ENCODE peak calls at places on chromosomes 6 and 20, in nine cellular contexts. One of them, this sample, is unnamed. For H3K9me3, the result is how much of the 10 kb centered on the place peaks cover.

GRCh38 chr20:32336918-32337347 is 21.2 kb upstream of the ASXL1 start:
- DNase-seq in CD4-positive, CD25-positive, alpha-beta regulatory T cell: peak
- DNase-seq in Panc1: peak
- DNase-seq in right cardiac atrium: no peak
- DNase-seq in naive thymus-derived CD4-positive, alpha-beta T cell: peak
- DNase-seq in sigmoid colon: no peak
- DNase-seq in heart left ventricle: no peak
- DNase-seq in CD8-positive, alpha-beta T cell: no peak
- DNase-seq in SK-N-MC: no peak
- DNase-seq in this sample: no peak

GRCh38 chr6:106448000-106448426 is 87.5 kb downstream of the CRYBG1 start:
- DNase-seq in CD4-positive, CD25-positive, alpha-beta regulatory T cell: peak
- DNase-seq in Panc1: no peak
- DNase-seq in right cardiac atrium: peak
- DNase-seq in naive thymus-derived CD4-positive, alpha-beta T cell: peak
- DNase-seq in sigmoid colon: no peak
- DNase-seq in heart left ventricle: peak
- DNase-seq in CD8-positive, alpha-beta T cell: peak
- DNase-seq in SK-N-MC: no peak
- DNase-seq in this sample: no peak

GRCh38 chr6:130624046-130624445 is 203.2 kb upstream of the SMLR1 start:
- DNase-seq in CD4-positive, CD25-positive, alpha-beta regulatory T cell: peak
- DNase-seq in Panc1: no peak
- DNase-seq in right cardiac atrium: no peak
- DNase-seq in naive thymus-derived CD4-positive, alpha-beta T cell: no peak
- DNase-seq in sigmoid colon: no peak
- DNase-seq in heart left ventricle: no peak
- DNase-seq in CD8-positive, alpha-beta T cell: no peak
- DNase-seq in SK-N-MC: no peak
- DNase-seq in this sample: no peak

GRCh38 chr6:1170793-1171192 is 141.1 kb upstream of the FOXQ1 start:
- DNase-seq in CD4-positive, CD25-positive, alpha-beta regulatory T cell: no peak
- DNase-seq in Panc1: no peak
- DNase-seq in right cardiac atrium: no peak
- DNase-seq in naive thymus-derived CD4-positive, alpha-beta T cell: no peak
- DNase-seq in sigmoid colon: no peak
- DNase-seq in heart left ventricle: no peak
- DNase-seq in CD8-positive, alpha-beta T cell: no peak
- DNase-seq in SK-N-MC: no peak
- DNase-seq in this sample: no peak

GRCh38 chr20:2539341-2539740 is 3.0 kb downstream of the TMC2 start:
- DNase-seq in CD4-positive, CD25-positive, alpha-beta regulatory T cell: no peak
- DNase-seq in Panc1: no peak
- DNase-seq in right cardiac atrium: no peak
- DNase-seq in naive thymus-derived CD4-positive, alpha-beta T cell: no peak
- DNase-seq in sigmoid colon: no peak
- DNase-seq in heart left ventricle: no peak
- DNase-seq in CD8-positive, alpha-beta T cell: no peak
- DNase-seq in SK-N-MC: no peak
- DNase-seq in this sample: no peak

GRCh38 chr20:2840138-2840966 is at the start of the genes PCED1A and VPS16:
- DNase-seq in CD4-positive, CD25-positive, alpha-beta regulatory T cell: peak
- DNase-seq in Panc1: peak
- DNase-seq in right cardiac atrium: peak
- DNase-seq in naive thymus-derived CD4-positive, alpha-beta T cell: peak
- DNase-seq in sigmoid colon: peak
- DNase-seq in heart left ventricle: peak
- DNase-seq in CD8-positive, alpha-beta T cell: peak
- DNase-seq in SK-N-MC: no peak
- DNase-seq in this sample: peak

GRCh38 chr20:38143238-38143645 is 21.8 kb downstream of the TGM2 start:
- DNase-seq in CD4-positive, CD25-positive, alpha-beta regulatory T cell: no peak
- DNase-seq in Panc1: no peak
- DNase-seq in right cardiac atrium: peak
- DNase-seq in naive thymus-derived CD4-positive, alpha-beta T cell: no peak
- DNase-seq in sigmoid colon: no peak
- DNase-seq in heart left ventricle: no peak
- DNase-seq in CD8-positive, alpha-beta T cell: no peak
- DNase-seq in SK-N-MC: no peak
- DNase-seq in this sample: no peak

GRCh38 chr6:145892026-145892425 is 72.1 kb downstream of the SHPRH start:
- DNase-seq in CD4-positive, CD25-positive, alpha-beta regulatory T cell: no peak
- DNase-seq in Panc1: no peak
- DNase-seq in right cardiac atrium: no peak
- DNase-seq in naive thymus-derived CD4-positive, alpha-beta T cell: no peak
- DNase-seq in sigmoid colon: no peak
- DNase-seq in heart left ventricle: no peak
- DNase-seq in CD8-positive, alpha-beta T cell: no peak
- DNase-seq in SK-N-MC: no peak
- DNase-seq in this sample: no peak

GRCh38 chr6:133358598-133358997 is 117.4 kb downstream of the EYA4 start:
- DNase-seq in CD4-positive, CD25-positive, alpha-beta regulatory T cell: no peak
- DNase-seq in Panc1: no peak
- DNase-seq in right cardiac atrium: no peak
- DNase-seq in naive thymus-derived CD4-positive, alpha-beta T cell: no peak
- DNase-seq in sigmoid colon: no peak
- DNase-seq in heart left ventricle: no peak
- DNase-seq in CD8-positive, alpha-beta T cell: no peak
- DNase-seq in SK-N-MC: no peak
- DNase-seq in this sample: no peak

GRCh38 chr6:78101387-78101786 is 448.5 kb downstream of the MEI4 start:
- DNase-seq in CD4-positive, CD25-positive, alpha-beta regulatory T cell: no peak
- DNase-seq in Panc1: no peak
- DNase-seq in right cardiac atrium: no peak
- DNase-seq in naive thymus-derived CD4-positive, alpha-beta T cell: no peak
- DNase-seq in sigmoid colon: no peak
- DNase-seq in heart left ventricle: no peak
- DNase-seq in CD8-positive, alpha-beta T cell: no peak
- DNase-seq in SK-N-MC: no peak
- DNase-seq in this sample: no peak

GRCh38 chr20:3805594-3806264 is 9.6 kb downstream of the CDC25B start:
- DNase-seq in CD4-positive, CD25-positive, alpha-beta regulatory T cell: peak
- DNase-seq in Panc1: no peak
- DNase-seq in right cardiac atrium: no peak
- DNase-seq in naive thymus-derived CD4-positive, alpha-beta T cell: no peak
- DNase-seq in sigmoid colon: no peak
- DNase-seq in heart left ventricle: no peak
- DNase-seq in CD8-positive, alpha-beta T cell: no peak
- DNase-seq in SK-N-MC: no peak
- DNase-seq in this sample: no peak

GRCh38 chr20:63602321-63602720 is 24.6 kb downstream of the GMEB2 start:
- DNase-seq in CD4-positive, CD25-positive, alpha-beta regulatory T cell: no peak
- DNase-seq in Panc1: no peak
- DNase-seq in right cardiac atrium: no peak
- DNase-seq in naive thymus-derived CD4-positive, alpha-beta T cell: no peak
- DNase-seq in sigmoid colon: no peak
- DNase-seq in heart left ventricle: no peak
- DNase-seq in CD8-positive, alpha-beta T cell: no peak
- DNase-seq in SK-N-MC: no peak
- DNase-seq in this sample: no peak

GRCh38 chr6:27940766-27941165 is 16.3 kb upstream of the OR2B6 start:
- DNase-seq in CD4-positive, CD25-positive, alpha-beta regulatory T cell: no peak
- DNase-seq in Panc1: no peak
- DNase-seq in right cardiac atrium: no peak
- DNase-seq in naive thymus-derived CD4-positive, alpha-beta T cell: no peak
- DNase-seq in sigmoid colon: no peak
- DNase-seq in heart left ventricle: no peak
- DNase-seq in CD8-positive, alpha-beta T cell: no peak
- DNase-seq in SK-N-MC: no peak
- DNase-seq in this sample: no peak

GRCh38 chr6:74277749-74278148 is 581.7 kb downstream of the CD109 start:
- DNase-seq in CD4-positive, CD25-positive, alpha-beta regulatory T cell: no peak
- DNase-seq in Panc1: no peak
- DNase-seq in right cardiac atrium: no peak
- DNase-seq in naive thymus-derived CD4-positive, alpha-beta T cell: no peak
- DNase-seq in sigmoid colon: no peak
- DNase-seq in heart left ventricle: no peak
- DNase-seq in CD8-positive, alpha-beta T cell: no peak
- DNase-seq in SK-N-MC: no peak
- DNase-seq in this sample: no peak

GRCh38 chr6:43746613-43747101 is 23.4 kb upstream of the VEGFA start:
- DNase-seq in CD4-positive, CD25-positive, alpha-beta regulatory T cell: no peak
- DNase-seq in Panc1: no peak
- DNase-seq in right cardiac atrium: peak
- DNase-seq in naive thymus-derived CD4-positive, alpha-beta T cell: no peak
- DNase-seq in sigmoid colon: peak
- DNase-seq in heart left ventricle: no peak
- DNase-seq in CD8-positive, alpha-beta T cell: no peak
- DNase-seq in SK-N-MC: no peak
- DNase-seq in this sample: no peak

GRCh38 chr6:95431637-95432228 is 145.6 kb upstream of the MANEA start:
- DNase-seq in CD4-positive, CD25-positive, alpha-beta regulatory T cell: peak
- DNase-seq in Panc1: peak
- DNase-seq in right cardiac atrium: peak
- DNase-seq in naive thymus-derived CD4-positive, alpha-beta T cell: no peak
- DNase-seq in sigmoid colon: no peak
- DNase-seq in heart left ventricle: no peak
- DNase-seq in CD8-positive, alpha-beta T cell: peak
- DNase-seq in SK-N-MC: peak
- DNase-seq in this sample: no peak

GRCh38 chr6:2848851-2849250 is 7.2 kb upstream of the SERPINB1 start:
- DNase-seq in CD4-positive, CD25-positive, alpha-beta regulatory T cell: peak
- DNase-seq in Panc1: no peak
- DNase-seq in right cardiac atrium: no peak
- DNase-seq in naive thymus-derived CD4-positive, alpha-beta T cell: peak
- DNase-seq in sigmoid colon: no peak
- DNase-seq in heart left ventricle: no peak
- DNase-seq in CD8-positive, alpha-beta T cell: peak
- DNase-seq in SK-N-MC: no peak
- DNase-seq in this sample: peak

GRCh38 chr20:6769953-6770831 is 2.7 kb downstream of the BMP2 start:
- DNase-seq in CD4-positive, CD25-positive, alpha-beta regulatory T cell: no peak
- DNase-seq in Panc1: no peak
- DNase-seq in right cardiac atrium: peak
- DNase-seq in naive thymus-derived CD4-positive, alpha-beta T cell: no peak
- DNase-seq in sigmoid colon: peak
- DNase-seq in heart left ventricle: peak
- DNase-seq in CD8-positive, alpha-beta T cell: no peak
- DNase-seq in SK-N-MC: no peak
- DNase-seq in this sample: no peak

DNA sequence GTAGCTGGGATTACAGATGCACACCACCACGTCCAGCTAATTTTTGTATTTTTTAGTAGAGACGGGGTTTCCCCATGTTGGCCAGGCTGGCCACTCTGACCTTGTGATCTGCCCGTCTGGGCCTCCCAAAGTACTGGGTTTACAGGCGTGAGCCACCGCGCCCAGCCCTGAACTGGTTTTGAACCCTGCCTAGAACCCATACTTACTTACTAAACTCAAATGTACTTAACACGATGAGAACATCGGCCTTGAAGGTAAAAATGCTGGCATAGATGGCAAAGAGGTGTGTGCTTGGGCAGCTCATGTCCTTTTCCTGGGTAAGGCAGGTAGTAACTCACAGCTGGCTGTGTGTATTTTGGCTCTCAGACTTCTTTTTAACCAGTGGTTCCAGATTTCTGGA is 3.2 kb upstream of the ARMC12 start:
- DNase-seq in CD4-positive, CD25-positive, alpha-beta regulatory T cell: no peak
- DNase-seq in Panc1: no peak
- DNase-seq in right cardiac atrium: no peak
- DNase-seq in naive thymus-derived CD4-positive, alpha-beta T cell: no peak
- DNase-seq in sigmoid colon: no peak
- DNase-seq in heart left ventricle: no peak
- DNase-seq in CD8-positive, alpha-beta T cell: no peak
- DNase-seq in SK-N-MC: no peak
- DNase-seq in this sample: no peak
- H3K9me3 ChIP-seq in CD4-positive, CD25-positive, alpha-beta regulatory T cell: under half
- H3K9me3 ChIP-seq in Panc1: under half
- H3K9me3 ChIP-seq in right cardiac atrium: under half
- H3K9me3 ChIP-seq in naive thymus-derived CD4-positive, alpha-beta T cell: under half
- H3K9me3 ChIP-seq in sigmoid colon: under half
- H3K9me3 ChIP-seq in heart left ventricle: under half
- H3K9me3 ChIP-seq in CD8-positive, alpha-beta T cell: under half
- H3K9me3 ChIP-seq in SK-N-MC: under half
- H3K9me3 ChIP-seq in this sample: under half

DNA sequence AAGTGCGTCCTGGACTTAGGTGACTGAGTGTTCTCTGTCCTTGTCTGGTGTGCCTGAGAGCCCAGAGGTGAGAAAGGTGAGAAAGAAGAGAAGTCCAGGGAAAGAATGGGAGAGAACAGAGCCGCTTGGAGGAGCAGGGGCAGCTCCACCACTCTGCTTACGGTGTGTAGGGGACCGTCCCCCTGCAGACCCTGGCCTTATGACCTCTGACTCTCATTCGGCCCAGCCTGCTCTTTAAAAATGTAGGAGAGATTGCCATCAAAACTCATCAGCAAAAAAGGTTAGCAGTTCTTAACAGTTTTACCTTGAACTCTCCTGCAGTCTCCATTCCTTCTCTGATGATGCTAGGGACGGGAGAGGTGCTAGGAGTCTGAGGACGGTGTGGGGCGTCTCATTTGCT is 2.0 kb downstream of the TMEM181 start:
- DNase-seq in CD4-positive, CD25-positive, alpha-beta regulatory T cell: no peak
- DNase-seq in Panc1: no peak
- DNase-seq in right cardiac atrium: no peak
- DNase-seq in naive thymus-derived CD4-positive, alpha-beta T cell: no peak
- DNase-seq in sigmoid colon: no peak
- DNase-seq in heart left ventricle: no peak
- DNase-seq in CD8-positive, alpha-beta T cell: no peak
- DNase-seq in SK-N-MC: no peak
- DNase-seq in this sample: no peak
- H3K9me3 ChIP-seq in CD4-positive, CD25-positive, alpha-beta regulatory T cell: under half
- H3K9me3 ChIP-seq in Panc1: under half
- H3K9me3 ChIP-seq in right cardiac atrium: under half
- H3K9me3 ChIP-seq in naive thymus-derived CD4-positive, alpha-beta T cell: under half
- H3K9me3 ChIP-seq in sigmoid colon: under half
- H3K9me3 ChIP-seq in heart left ventricle: under half
- H3K9me3 ChIP-seq in CD8-positive, alpha-beta T cell: under half
- H3K9me3 ChIP-seq in SK-N-MC: under half
- H3K9me3 ChIP-seq in this sample: under half

GRCh38 chr20:55937283-55937682 is 68.0 kb downstream of the CBLN4 start:
- DNase-seq in CD4-positive, CD25-positive, alpha-beta regulatory T cell: no peak
- DNase-seq in Panc1: no peak
- DNase-seq in right cardiac atrium: no peak
- DNase-seq in naive thymus-derived CD4-positive, alpha-beta T cell: no peak
- DNase-seq in sigmoid colon: no peak
- DNase-seq in heart left ventricle: no peak
- DNase-seq in CD8-positive, alpha-beta T cell: no peak
- DNase-seq in SK-N-MC: no peak
- DNase-seq in this sample: no peak
- H3K9me3 ChIP-seq in CD4-positive, CD25-positive, alpha-beta regulatory T cell: under half
- H3K9me3 ChIP-seq in Panc1: under half
- H3K9me3 ChIP-seq in right cardiac atrium: under half
- H3K9me3 ChIP-seq in naive thymus-derived CD4-positive, alpha-beta T cell: under half
- H3K9me3 ChIP-seq in sigmoid colon: under half
- H3K9me3 ChIP-seq in heart left ventricle: under half
- H3K9me3 ChIP-seq in CD8-positive, alpha-beta T cell: under half
- H3K9me3 ChIP-seq in SK-N-MC: under half
- H3K9me3 ChIP-seq in this sample: under half

GRCh38 chr20:42740191-42740870 is 449.4 kb downstream of the PTPRT start:
- DNase-seq in CD4-positive, CD25-positive, alpha-beta regulatory T cell: no peak
- DNase-seq in Panc1: no peak
- DNase-seq in right cardiac atrium: peak
- DNase-seq in naive thymus-derived CD4-positive, alpha-beta T cell: no peak
- DNase-seq in sigmoid colon: no peak
- DNase-seq in heart left ventricle: no peak
- DNase-seq in CD8-positive, alpha-beta T cell: no peak
- DNase-seq in SK-N-MC: no peak
- DNase-seq in this sample: no peak
- H3K9me3 ChIP-seq in CD4-positive, CD25-positive, alpha-beta regulatory T cell: under half
- H3K9me3 ChIP-seq in Panc1: under half
- H3K9me3 ChIP-seq in right cardiac atrium: under half
- H3K9me3 ChIP-seq in naive thymus-derived CD4-positive, alpha-beta T cell: under half
- H3K9me3 ChIP-seq in sigmoid colon: under half
- H3K9me3 ChIP-seq in heart left ventricle: under half
- H3K9me3 ChIP-seq in CD8-positive, alpha-beta T cell: under half
- H3K9me3 ChIP-seq in SK-N-MC: under half
- H3K9me3 ChIP-seq in this sample: under half